ENCODE peak calls at places on chromosomes 11 and 22, in four cellular contexts. A is sigmoid colon, X is K562, O is H1. M is an unnamed sample. For H3K27me3, the result is how much of the 10 kb centered on the place peaks cover.

GRCh38 chr11:64060861-64061444 is 25.2 kb downstream of the FLRT1 start:
- DNase-seq in A (no peak), X (peak), O (no peak), M (peak)

GRCh38 chr22:42869463-42869862 is 12.4 kb upstream of the ARFGAP3 start:
- DNase-seq in A (no peak), X (no peak), O (no peak), M (no peak)

GRCh38 chr11:128548655-128549255 is 38.6 kb downstream of the ETS1 start:
- DNase-seq in A (peak), X (no peak), O (no peak), M (peak)

GRCh38 chr22:48238966-48239365 is 1476.5 kb downstream of the TBC1D22A start:
- DNase-seq in A (no peak), X (no peak), O (no peak), M (no peak)

GRCh38 chr11:22389526-22390282 is 51.5 kb downstream of the SLC17A6 start:
- DNase-seq in A (no peak), X (no peak), O (no peak), M (no peak)

GRCh38 chr11:58394195-58394594 is 12.5 kb downstream of the OR5B3 start:
- DNase-seq in A (no peak), X (no peak), O (no peak), M (no peak)

GRCh38 chr22:50040717-50041116 is 17.4 kb downstream of the TTLL8 start:
- DNase-seq in A (peak), X (no peak), O (no peak), M (no peak)

GRCh38 chr22:21984793-21985192 is 2.2 kb upstream of the TOP3B start:
- DNase-seq in A (no peak), X (peak), O (peak), M (no peak)

GRCh38 chr22:31139866-31140716 is at the start of gene PLA2G3:
- DNase-seq in A (no peak), X (peak), O (peak), M (no peak)

DNA sequence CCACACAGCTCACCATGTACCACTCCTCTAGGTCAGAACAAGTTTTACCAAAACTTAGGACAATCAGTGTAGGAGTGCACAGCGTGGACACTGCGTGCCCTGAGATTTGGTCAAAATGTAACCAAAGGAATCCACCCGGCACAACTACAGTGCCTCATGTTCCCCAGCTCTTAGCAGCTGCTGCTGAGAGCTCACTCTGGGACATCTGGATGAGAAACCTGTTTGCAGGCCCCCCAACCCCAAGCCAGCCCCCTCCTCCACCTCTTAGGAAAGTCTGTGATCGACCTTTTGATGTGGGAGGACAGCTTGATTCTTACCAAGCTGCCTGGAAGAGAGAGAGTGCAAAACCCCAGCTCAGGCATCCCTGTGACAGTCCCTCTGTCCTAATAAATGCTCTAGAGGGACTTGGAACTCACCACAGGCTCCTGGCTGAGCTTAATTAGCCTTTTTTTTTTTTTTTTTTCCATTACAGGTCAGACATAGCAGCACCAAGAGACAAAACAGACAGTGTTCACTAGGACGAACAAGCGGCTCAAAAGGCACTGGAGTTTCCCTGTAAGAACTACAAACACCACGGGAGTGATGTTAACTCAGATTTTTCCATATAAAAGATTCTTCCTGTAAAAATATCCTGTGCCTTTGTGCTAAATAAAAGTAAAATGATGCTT is 101.2 kb upstream of the AKIP1 start:
- DNase-seq in A (no peak), X (no peak), O (no peak), M (no peak)
- H3K4me3 ChIP-seq in A (peak), X (no peak), O (peak), M (peak)

DNA sequence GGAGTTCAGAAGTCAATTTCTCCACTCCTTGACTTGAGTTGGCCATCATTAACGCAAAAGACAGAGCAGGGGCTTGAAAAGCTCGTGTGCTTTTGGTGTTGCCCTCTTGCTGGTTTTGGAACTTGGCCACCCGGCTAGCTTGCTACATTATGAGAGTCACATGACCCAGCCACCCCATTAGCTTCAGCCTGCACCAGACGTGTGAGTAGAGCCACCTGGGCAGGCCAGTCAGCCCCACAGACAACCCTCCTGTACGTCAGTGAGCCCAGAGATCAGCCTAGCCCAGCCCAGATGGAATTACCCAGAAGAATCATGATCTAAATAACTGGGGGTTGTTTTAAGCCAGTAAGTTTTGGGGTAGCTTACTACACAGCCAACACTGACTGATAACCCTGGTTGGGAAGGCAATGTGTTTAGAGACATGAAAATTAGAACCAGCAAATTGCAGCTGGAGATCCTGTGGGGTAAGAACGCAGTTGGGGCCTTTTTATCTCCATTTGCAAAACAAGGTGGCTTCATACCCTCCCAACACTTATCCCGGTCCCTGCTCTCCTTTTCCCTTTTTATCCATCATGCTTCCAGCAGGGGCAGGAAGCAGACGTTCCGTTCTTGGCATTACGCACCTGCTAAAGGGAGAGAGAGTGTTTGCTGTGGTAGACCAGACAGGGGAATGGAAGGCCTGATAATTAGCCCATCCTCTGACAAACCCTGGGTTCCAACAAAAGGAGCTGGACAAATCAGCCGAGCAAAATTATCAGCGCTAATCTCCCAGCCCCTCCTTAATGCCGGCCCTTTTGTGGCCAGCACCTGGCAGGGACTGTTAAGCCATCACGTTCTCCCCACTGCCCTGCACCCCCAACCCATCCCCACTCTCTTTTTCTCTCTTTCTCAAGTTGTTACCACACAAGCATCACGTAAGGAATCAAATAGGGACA is 548.7 kb upstream of the CADM1 start:
- DNase-seq in A (no peak), X (no peak), O (no peak), M (no peak)
- H3K27me3 ChIP-seq in A (under half), X (under half), O (under half), M (under half)

GRCh38 chr11:94738746-94739145 is 29.4 kb upstream of the AMOTL1 start:
- DNase-seq in A (no peak), X (no peak), O (no peak), M (no peak)

GRCh38 chr11:94739331-94739730 is 28.8 kb upstream of the AMOTL1 start:
- DNase-seq in A (no peak), X (no peak), O (no peak), M (no peak)

GRCh38 chr11:94742645-94743044 is 25.5 kb upstream of the AMOTL1 start:
- DNase-seq in A (no peak), X (no peak), O (no peak), M (no peak)

GRCh38 chr11:94740975-94741707 is 27.0 kb upstream of the AMOTL1 start:
- DNase-seq in A (peak), X (peak), O (no peak), M (no peak)

DNA sequence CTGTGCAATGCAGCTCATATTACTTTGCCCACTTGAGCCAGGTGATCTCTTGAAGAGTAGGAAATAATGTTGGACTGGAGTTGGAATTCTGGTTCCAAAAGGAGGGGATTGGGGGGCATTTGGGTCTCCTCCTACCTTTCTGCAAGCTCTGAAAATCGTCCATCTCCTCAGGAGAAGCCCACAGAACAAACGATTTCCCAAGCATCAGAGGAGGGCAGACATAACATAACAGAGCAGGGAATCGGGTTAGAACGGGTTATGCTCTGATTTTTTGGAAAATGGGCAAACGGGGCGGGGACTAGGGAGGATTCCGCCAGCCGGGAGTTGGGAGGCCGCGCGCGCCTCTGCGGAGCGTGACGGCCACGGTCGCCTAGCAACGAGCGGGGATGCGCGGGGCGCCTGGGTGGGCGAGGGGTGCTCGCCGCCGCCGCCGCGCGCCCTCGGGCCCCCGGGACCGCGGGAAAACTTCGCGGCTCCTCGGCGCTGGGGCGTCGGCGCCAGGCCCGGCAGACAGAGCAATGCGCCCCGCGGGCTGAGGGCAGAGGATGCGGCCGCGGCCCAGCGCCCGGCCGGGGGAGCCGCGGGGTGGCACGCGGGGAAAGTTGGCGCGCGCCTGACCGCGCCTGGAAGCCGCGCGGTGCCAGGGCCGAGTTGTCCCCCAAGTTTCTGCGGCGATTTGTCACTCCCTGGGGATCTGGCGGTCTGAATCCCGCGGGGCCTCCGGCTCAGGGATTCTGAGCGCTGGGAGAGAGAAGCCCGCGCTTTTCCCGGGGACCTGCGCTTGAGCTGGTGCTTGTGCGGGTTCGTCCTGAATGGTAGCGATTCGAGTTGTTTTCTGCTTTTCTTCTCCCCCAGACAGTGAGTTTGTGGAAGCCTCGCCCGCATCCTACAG is 27.8 kb upstream of the AMOTL1 start:
- DNase-seq in A (peak), X (no peak), O (no peak), M (peak)
- TF ChIP-seq EP300 in A (no peak), X (no peak), O (no peak), M (no peak)

GRCh38 chr22:35220221-35220620 is 37.1 kb upstream of the HMGXB4 start:
- DNase-seq in A (no peak), X (no peak), O (no peak), M (no peak)
- H3K4me3 ChIP-seq in A (no peak), X (no peak), O (no peak), M (no peak)

DNA sequence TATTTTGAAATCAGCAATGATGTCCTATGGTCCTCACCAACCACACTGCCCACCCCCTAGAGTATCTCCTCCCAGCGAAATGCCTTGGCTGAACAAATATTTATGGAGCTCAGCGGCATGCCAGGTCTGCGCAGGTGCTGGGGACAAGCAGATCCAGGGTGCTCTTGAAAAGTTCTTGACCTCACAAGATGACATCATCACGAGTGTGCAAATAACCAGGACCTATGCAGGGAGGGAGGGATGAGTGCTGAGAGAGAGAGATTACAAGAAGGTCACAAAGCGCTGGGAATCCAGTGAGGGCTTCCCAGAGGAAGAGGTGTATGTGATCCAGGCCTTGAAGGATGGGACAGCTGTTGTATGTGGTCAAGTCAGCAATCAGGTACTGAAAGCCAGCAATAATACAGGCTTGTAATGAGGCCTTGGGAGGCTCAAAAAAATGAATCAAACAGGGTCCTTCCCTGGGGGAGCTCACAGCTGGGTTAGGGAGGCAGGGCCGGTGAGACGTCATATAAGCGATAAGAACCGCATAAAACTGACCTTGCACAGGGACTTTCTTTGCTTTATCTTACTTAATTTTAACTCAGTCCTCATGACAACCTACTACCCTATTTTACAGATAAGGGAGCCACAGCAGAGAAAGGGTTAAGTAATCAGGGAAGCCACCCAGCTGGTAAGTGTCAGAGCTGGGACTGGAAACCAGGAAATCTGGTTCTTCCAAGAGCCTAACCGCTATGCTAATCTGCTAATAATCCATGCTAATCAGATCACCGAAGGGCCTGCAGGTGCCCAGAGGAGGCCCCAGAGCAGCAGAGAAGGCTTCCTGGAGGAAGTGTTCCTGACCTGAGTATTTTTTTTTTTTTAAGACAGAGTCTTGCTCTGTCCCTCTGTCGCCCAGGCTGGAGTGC is 8.2 kb downstream of the ARRB1 start:
- DNase-seq in A (peak), X (peak), O (no peak), M (no peak)
- H3K27me3 ChIP-seq in A (under half), X (under half), O (under half), M (under half)

GRCh38 chr11:132035736-132036135 is 665.3 kb downstream of the NTM start:
- DNase-seq in A (no peak), X (no peak), O (no peak), M (no peak)

GRCh38 chr11:132032555-132032954 is 662.1 kb downstream of the NTM start:
- DNase-seq in A (no peak), X (no peak), O (no peak), M (no peak)

GRCh38 chr11:132035228-132035627 is 664.8 kb downstream of the NTM start:
- DNase-seq in A (no peak), X (no peak), O (no peak), M (no peak)

GRCh38 chr11:132030896-132031295 is 660.5 kb downstream of the NTM start:
- DNase-seq in A (no peak), X (no peak), O (no peak), M (no peak)

GRCh38 chr11:132033051-132033450 is 662.6 kb downstream of the NTM start:
- DNase-seq in A (no peak), X (no peak), O (no peak), M (no peak)
- TF ChIP-seq EP300 in A (no peak), X (no peak), O (no peak), M (no peak)

M was measured in transverse colon.